ENCODE peak calls at places on chromosomes 1 and 21, in four cellular contexts. I, M, N and T are unnamed samples.

GRCh38 chr1:930633-931138 is 7.0 kb downstream of the SAMD11 start:
- DNase-seq in M (no peak), I (no peak), N (no peak), T (no peak)

GRCh38 chr1:174998569-174999215 is 1.1 kb upstream of the CACYBP start:
- DNase-seq in N (no peak), M (peak; percentile 40), I (peak; percentile 73), T (peak; percentile 27)

GRCh38 chr21:39079617-39080016 is 103.6 kb downstream of the PSMG1 start:
- DNase-seq in M (peak; percentile 63), I (no peak), N (no peak), T (no peak)

GRCh38 chr1:40344597-40344996 is 27.5 kb upstream of the COL9A2 start:
- DNase-seq in I (peak; percentile 11), M (peak; percentile 52), N (no peak), T (peak; percentile 2)

GRCh38 chr1:203454986-203455471 is 20.6 kb upstream of the PRELP start:
- DNase-seq in N (no peak), M (no peak), I (no peak), T (no peak)

GRCh38 chr1:156489166-156489934 is 11.2 kb downstream of the MEF2D start:
- DNase-seq in N (no peak), M (no peak), I (no peak), T (peak; percentile 68)

GRCh38 chr21:42818328-42818749 is 61.0 kb downstream of the WDR4 start:
- DNase-seq in M (peak; percentile 73), N (no peak), I (peak; percentile 48), T (peak; percentile 69)

GRCh38 chr1:185581961-185582725 is 152.0 kb upstream of the HMCN1 start:
- DNase-seq in N (no peak), I (no peak), M (no peak), T (no peak)

GRCh38 chr1:54325705-54326461 is 80.3 kb downstream of the SSBP3 start:
- DNase-seq in N (no peak), I (no peak), M (no peak), T (no peak)

GRCh38 chr1:76841460-76841859 is 25.8 kb upstream of the ST6GALNAC5 start:
- DNase-seq in I (no peak), N (no peak), M (no peak), T (no peak)

GRCh38 chr1:246145900-246146299 is 361.2 kb downstream of the SMYD3 start:
- DNase-seq in M (no peak), N (no peak), I (no peak), T (no peak)

GRCh38 chr21:41650526-41651145 is 116.2 kb downstream of the RIPK4 start:
- DNase-seq in I (no peak), N (no peak), M (no peak), T (no peak)

GRCh38 chr1:231407537-231408396 is 14.3 kb downstream of the EGLN1 start:
- DNase-seq in M (no peak), I (peak; percentile 54), N (no peak), T (no peak)

GRCh38 chr1:213783898-213784297 is 203.9 kb upstream of the PROX1 start:
- DNase-seq in N (no peak), I (no peak), M (no peak), T (no peak)

GRCh38 chr1:234610061-234610581 is at the start of gene IRF2BP2:
- DNase-seq in N (peak; percentile 88), M (peak; percentile 86), I (peak; percentile 89), T (peak; percentile 79)
- TF ChIP-seq CTCF in N (no peak), M (no peak), I (no peak), T (no peak)

GRCh38 chr1:165874643-165875042 is 47.2 kb downstream of the UCK2 start:
- DNase-seq in I (no peak), M (no peak), N (no peak), T (no peak)

GRCh38 chr1:165875171-165875570 is 47.8 kb downstream of the UCK2 start:
- DNase-seq in I (no peak), M (no peak), N (no peak), T (no peak)

GRCh38 chr1:165873481-165873880 is 46.1 kb downstream of the UCK2 start:
- DNase-seq in N (no peak), I (no peak), M (no peak), T (no peak)

GRCh38 chr1:165869343-165869742 is 41.9 kb downstream of the UCK2 start:
- DNase-seq in M (no peak), I (no peak), N (no peak), T (no peak)

GRCh38 chr1:165871311-165872067 is 44.1 kb downstream of the UCK2 start:
- DNase-seq in N (no peak), M (peak; percentile 79), I (peak; percentile 42), T (peak; percentile 34)
- TF ChIP-seq CTCF in N (no peak), M (peak; percentile 62), I (peak; percentile 32), T (peak; percentile 26)

DNA sequence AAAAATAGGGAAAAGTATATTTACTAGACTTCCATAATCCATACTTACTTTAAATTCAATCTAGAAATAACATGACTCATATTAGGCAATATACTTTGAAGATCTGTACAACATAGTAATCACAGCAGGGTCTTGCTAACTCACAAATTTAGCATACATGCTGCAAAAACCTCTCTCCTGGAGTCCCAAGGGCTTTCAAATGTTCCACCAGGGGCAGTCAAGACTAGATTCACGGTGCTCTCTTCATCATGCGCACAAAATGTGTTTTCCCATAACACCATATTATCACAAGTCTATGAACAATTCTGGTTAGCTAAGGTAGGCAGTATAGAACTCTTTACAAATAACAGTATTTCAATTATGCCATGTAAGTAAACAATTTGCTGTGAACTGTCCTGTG is 45.8 kb downstream of the SSX2IP start:
- DNase-seq in M (no peak), I (no peak), N (no peak), T (no peak)
- TF ChIP-seq CTCF in M (no peak), I (no peak), N (no peak), T (no peak)

DNA sequence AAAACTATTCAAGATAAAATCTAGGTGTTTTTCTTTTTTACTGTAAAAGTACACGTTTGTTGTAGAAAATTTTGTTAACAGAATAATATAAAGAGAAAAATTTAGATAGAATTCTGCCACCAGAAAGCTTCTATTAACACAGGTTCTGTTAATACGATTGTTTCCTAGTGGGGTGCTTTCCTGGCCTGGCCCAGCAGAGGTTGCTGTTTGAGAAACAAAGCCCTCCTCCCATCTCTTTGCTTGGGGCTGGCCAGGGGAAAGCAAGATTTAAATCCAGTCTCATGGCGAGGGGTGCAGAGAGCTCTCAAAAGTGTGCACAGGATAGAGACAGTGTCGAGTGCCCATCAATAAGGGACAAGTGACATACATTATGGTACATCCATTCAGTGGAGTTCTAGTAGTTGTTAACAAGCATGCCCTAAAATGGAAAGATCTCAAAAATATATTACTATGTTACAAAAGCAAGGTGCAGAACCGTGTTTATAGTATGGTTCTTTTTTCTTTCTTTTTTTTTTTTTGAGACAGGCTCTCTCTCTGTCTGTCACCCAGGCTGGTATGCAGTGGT is 14.6 kb upstream of the ACBD3 start:
- DNase-seq in M (peak; percentile 20), N (no peak), I (peak; percentile 21), T (no peak)
- TF ChIP-seq CTCF in M (no peak), N (no peak), I (no peak), T (no peak)

GRCh38 chr1:206875752-206876380 is 10.4 kb downstream of the IL20 start:
- DNase-seq in N (no peak), I (no peak), M (no peak), T (no peak)

GRCh38 chr1:206883160-206883559 is 14.1 kb upstream of the IL24 start:
- DNase-seq in N (no peak), M (no peak), I (no peak), T (no peak)

GRCh38 chr1:206882555-206882954 is 14.7 kb upstream of the IL24 start:
- DNase-seq in N (no peak), I (no peak), M (no peak), T (no peak)

GRCh38 chr1:206880310-206880709 is 14.9 kb downstream of the IL20 start:
- DNase-seq in M (no peak), I (no peak), N (no peak), T (no peak)

DNA sequence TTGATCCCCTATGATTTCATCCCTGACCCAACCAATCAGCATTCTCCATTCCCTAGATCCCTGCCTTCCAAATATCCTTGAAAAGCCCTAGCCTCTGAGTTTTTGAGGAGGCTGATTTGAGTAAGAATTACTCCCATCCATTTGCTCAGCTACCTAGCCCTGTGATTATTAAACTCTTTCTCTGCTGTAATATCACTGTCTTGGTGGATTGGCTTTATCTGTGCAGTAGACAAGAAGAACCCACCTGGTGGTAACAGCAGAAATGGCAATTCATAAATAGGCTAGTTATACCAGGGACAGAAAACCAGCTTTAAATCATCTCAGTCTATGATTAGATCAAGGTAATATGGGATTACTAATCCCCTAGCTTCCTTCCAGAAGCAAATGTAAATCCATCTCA is 13.0 kb downstream of the IL20 start:
- DNase-seq in I (peak; percentile 27), M (no peak), N (no peak), T (no peak)
- TF ChIP-seq CTCF in I (no peak), M (no peak), N (no peak), T (no peak)

GRCh38 chr1:20184997-20185833 is 681 bp upstream of the UBXN10 start:
- DNase-seq in I (no peak), N (no peak), M (no peak), T (no peak)
- TF ChIP-seq CTCF in I (no peak), N (no peak), M (no peak), T (no peak)

DNA sequence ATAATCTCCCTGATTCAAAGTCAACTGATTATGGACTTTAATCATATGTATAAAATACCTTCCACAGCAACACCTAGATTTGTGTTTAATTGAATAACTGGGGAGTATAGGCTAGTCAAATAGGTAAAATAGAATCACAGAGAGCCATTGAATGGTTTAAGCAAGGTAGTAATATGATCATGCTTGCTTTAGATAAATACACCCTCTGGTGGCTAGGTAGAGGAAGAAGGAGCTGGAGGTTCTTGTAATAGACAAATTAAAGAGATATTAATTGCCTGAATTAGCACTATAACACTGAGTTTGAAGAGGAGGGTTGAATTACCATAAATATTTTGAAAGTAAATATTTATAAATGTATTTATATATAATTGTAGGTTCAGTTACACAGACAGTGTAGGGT is 40.3 kb downstream of the DIRAS3 start:
- DNase-seq in I (no peak), M (no peak), N (no peak), T (no peak)
- TF ChIP-seq CTCF in I (peak; percentile 38), M (no peak), N (no peak), T (no peak)